ENCODE peak calls at places on chromosomes 5 and 9, in six cellular contexts. S, D, B, R, G and E are unnamed samples.

GRCh38 chr9:109418827-109419226 is 79.3 kb downstream of the PTPN3 start:
- DNase-seq in S (no peak), B (no peak), R (peak), G (no peak), D (no peak), E (no peak)

GRCh38 chr5:10460252-10460906 is 18.7 kb downstream of the ROPN1L start:
- DNase-seq in G (no peak), S (no peak), R (no peak), B (peak), D (peak), E (no peak)

GRCh38 chr5:56516936-56517521 is 283.9 kb upstream of the ANKRD55 start:
- DNase-seq in S (no peak), R (no peak), D (peak), B (no peak), G (no peak), E (no peak)

GRCh38 chr9:120689860-120690259 is 24.4 kb downstream of the MEGF9 start:
- DNase-seq in G (peak), B (no peak), R (peak), D (no peak), S (no peak), E (peak)

GRCh38 chr5:58114324-58114723 is 345.6 kb downstream of the PLK2 start:
- DNase-seq in S (no peak), D (no peak), B (no peak), R (peak), G (no peak), E (no peak)

GRCh38 chr5:65261499-65261898 is 220.2 kb downstream of the ADAMTS6 start:
- DNase-seq in S (no peak), B (no peak), G (no peak), D (no peak), R (no peak), E (no peak)

GRCh38 chr5:159947708-159948358 is 31.6 kb downstream of the ADRA1B start:
- DNase-seq in B (no peak), S (no peak), R (no peak), G (no peak), D (no peak), E (no peak)

GRCh38 chr9:124007468-124008306 is 3.9 kb upstream of the LHX2 start:
- DNase-seq in D (no peak), R (no peak), G (no peak), S (no peak), B (no peak), E (peak)

GRCh38 chr5:117473075-117473595 is 898.5 kb upstream of the SEMA6A start:
- DNase-seq in R (no peak), B (no peak), G (no peak), D (no peak), S (no peak), E (no peak)

GRCh38 chr5:109697339-109697738 is 7.6 kb downstream of the MAN2A1 start:
- DNase-seq in R (no peak), S (no peak), D (no peak), B (no peak), G (no peak), E (no peak)

GRCh38 chr9:27165670-27166069 is 56.6 kb downstream of the TEK start:
- DNase-seq in B (no peak), G (no peak), R (no peak), D (no peak), S (no peak), E (no peak)

GRCh38 chr9:27528278-27528885 is 1.2 kb downstream of the MOB3B start:
- DNase-seq in G (no peak), D (peak), S (peak), R (peak), B (peak), E (no peak)

GRCh38 chr5:154406231-154406630 is 39.6 kb upstream of the SAP30L start:
- DNase-seq in B (no peak), R (no peak), S (no peak), D (no peak), G (no peak), E (no peak)

GRCh38 chr5:107982703-107983425 is 312.1 kb upstream of the EFNA5 start:
- DNase-seq in S (no peak), B (no peak), D (no peak), G (no peak), R (no peak), E (no peak)

GRCh38 chr5:146710348-146710747 is 168.2 kb downstream of the PPP2R2B start:
- DNase-seq in G (no peak), B (no peak), D (no peak), R (no peak), S (no peak), E (no peak)

GRCh38 chr9:27118916-27119315 is 9.9 kb downstream of the TEK start:
- DNase-seq in R (peak), G (no peak), D (no peak), S (no peak), B (no peak), E (no peak)

GRCh38 chr5:9335269-9335668 is 210.6 kb downstream of the SEMA5A start:
- DNase-seq in D (no peak), B (no peak), G (no peak), S (no peak), R (no peak), E (no peak)

GRCh38 chr9:71733176-71733575 is 35.1 kb downstream of the CEMIP2 start:
- DNase-seq in D (no peak), G (no peak), R (no peak), S (no peak), B (no peak), E (no peak)

GRCh38 chr9:119963798-119964372 is 594.6 kb upstream of the BRINP1 start:
- DNase-seq in D (no peak), S (no peak), R (peak), B (no peak), G (no peak), E (no peak)

GRCh38 chr9:132008184-132008781 is 71.4 kb downstream of the MED27 start:
- DNase-seq in G (no peak), D (no peak), R (peak), B (no peak), S (no peak), E (no peak)

GRCh38 chr5:150651924-150652688 is 8.9 kb upstream of the MYOZ3 start:
- DNase-seq in B (no peak), D (no peak), R (no peak), G (no peak), S (no peak), E (no peak)